ENCODE peak calls at places on chromosomes 2 and 18, in eight cellular contexts. E, M, J, P, O, I, Q and B are unnamed samples.

GRCh38 chr2:10161206-10161931 is 38.8 kb downstream of the RRM2 start:
- DNase-seq in E (no peak), M (no peak), J (peak; percentile 38), P (peak; percentile 34), O (no peak), I (no peak), Q (no peak), B (no peak)

GRCh38 chr2:240812721-240813120 is 7.3 kb downstream of the KIF1A start:
- DNase-seq in E (no peak), M (peak; percentile 3), J (no peak), P (no peak), O (no peak), I (no peak), Q (peak; percentile 56), B (no peak)

GRCh38 chr2:234373791-234374508 is 122.9 kb downstream of the ARL4C start:
- DNase-seq in E (no peak), M (no peak), J (no peak), P (no peak), O (no peak), I (no peak), Q (no peak), B (no peak)

GRCh38 chr2:47223980-47224379 is 68.9 kb upstream of the STPG4 start:
- DNase-seq in E (no peak), M (no peak), J (no peak), P (no peak), O (peak; percentile 23), I (no peak), Q (no peak), B (no peak)

GRCh38 chr2:239578381-239578780 is 177.6 kb upstream of the HDAC4 start:
- DNase-seq in E (no peak), M (no peak), J (no peak), P (no peak), O (no peak), I (no peak), Q (peak; percentile 43), B (no peak)

GRCh38 chr2:100425107-100425506 is 7.6 kb upstream of the CHST10 start:
- DNase-seq in E (no peak), M (no peak), J (no peak), P (no peak), O (no peak), I (no peak), Q (no peak), B (no peak)

GRCh38 chr2:9946076-9946475 is 5.4 kb upstream of the GRHL1 start:
- DNase-seq in E (no peak), M (no peak), J (no peak), P (no peak), O (no peak), I (no peak), Q (no peak), B (no peak)

GRCh38 chr2:170823800-170824153 is 7.1 kb downstream of the GAD1 start:
- DNase-seq in E (peak; percentile 75), M (no peak), J (no peak), P (no peak), O (no peak), I (no peak), Q (no peak), B (no peak)

GRCh38 chr18:58310517-58310916 is 266.5 kb downstream of the NEDD4L start:
- DNase-seq in E (no peak), M (no peak), J (peak; percentile 86), P (no peak), O (no peak), I (no peak), Q (peak; percentile 91), B (peak; percentile 86)

GRCh38 chr18:30387401-30387800 is 655.1 kb downstream of the DSC3 start:
- DNase-seq in E (peak; percentile 78), M (no peak), J (no peak), P (no peak), O (no peak), I (no peak), Q (no peak), B (no peak)

GRCh38 chr2:54073796-54074195 is 41.6 kb upstream of the ACYP2 start:
- DNase-seq in E (no peak), M (no peak), J (peak; percentile 36), P (peak; percentile 67), O (peak; percentile 26), I (no peak), Q (no peak), B (peak; percentile 59)

GRCh38 chr2:165558832-165559231 is 89.3 kb downstream of the CSRNP3 start:
- DNase-seq in E (no peak), M (no peak), J (no peak), P (no peak), O (no peak), I (no peak), Q (no peak), B (no peak)

GRCh38 chr2:96870631-96871255 is 863 bp upstream of the SEMA4C start:
- DNase-seq in E (peak; percentile 46), M (peak; percentile 61), J (peak; percentile 58), P (peak; percentile 31), O (peak; percentile 31), I (no peak), Q (peak; percentile 79), B (no peak)

DNA sequence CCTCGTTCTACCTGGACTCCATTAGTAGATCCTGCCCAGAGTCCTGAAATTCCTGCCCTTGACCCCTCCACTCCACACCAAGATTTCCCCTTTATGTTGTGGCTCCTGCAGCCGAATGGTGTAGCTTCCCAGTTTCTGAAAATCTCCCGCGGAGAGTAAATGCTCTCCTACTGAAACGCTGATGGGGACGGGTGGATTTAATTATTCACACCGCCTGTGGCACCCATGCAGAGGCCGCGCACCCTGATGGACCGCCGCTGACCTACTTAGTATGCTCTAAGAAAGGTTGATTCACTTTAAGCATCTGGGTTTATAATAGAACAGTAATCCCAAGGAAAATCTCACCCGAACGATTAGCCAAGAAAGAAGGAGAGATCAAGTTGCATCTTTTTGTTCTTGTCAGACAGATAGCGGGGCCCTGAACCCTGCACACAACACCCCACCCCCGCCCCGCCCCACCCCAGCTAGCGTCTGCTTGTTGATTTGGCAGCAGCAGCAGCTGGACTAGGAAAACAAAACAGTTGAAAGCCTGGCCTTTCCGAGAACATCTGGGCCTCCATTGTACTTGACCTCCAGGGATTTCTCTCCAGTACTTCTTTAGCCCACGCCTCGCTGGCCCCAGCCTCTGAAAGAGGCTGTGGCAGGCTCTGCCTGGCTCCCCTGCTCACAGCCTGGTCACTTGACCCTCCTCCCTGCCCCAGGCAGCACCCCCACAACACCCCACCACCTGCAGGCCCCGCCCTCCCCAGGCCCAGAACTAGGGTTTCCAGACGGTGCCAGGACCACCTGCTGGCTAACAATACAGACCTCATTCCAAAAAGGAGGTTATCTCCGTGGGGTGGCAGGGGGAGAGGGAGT is 53.6 kb downstream of the DPYSL5 start:
- DNase-seq in E (peak; percentile 45), M (no peak), J (no peak), P (no peak), O (no peak), I (no peak), Q (no peak), B (no peak)
- H3K27ac ChIP-seq in E (no peak overlapping the region), M (no peak overlapping the region), J (no peak overlapping the region), P (no peak overlapping the region), O (no peak overlapping the region), I (no peak overlapping the region), Q (no peak overlapping the region), B (no peak overlapping the region)

GRCh38 chr2:55111230-55111569 is 60.9 kb upstream of the RTN4 start:
- DNase-seq in E (no peak), M (no peak), J (no peak), P (no peak), O (no peak), I (no peak), Q (no peak), B (no peak)
- H3K27ac ChIP-seq in E (no peak overlapping the region), M (peak overlapping the region; percentile 89), J (peak overlapping the region; percentile 90), P (peak overlapping the region; percentile 93), O (peak overlapping the region; percentile 84), I (peak overlapping the region; percentile 96), Q (peak overlapping the region; percentile 85), B (no peak overlapping the region)

DNA sequence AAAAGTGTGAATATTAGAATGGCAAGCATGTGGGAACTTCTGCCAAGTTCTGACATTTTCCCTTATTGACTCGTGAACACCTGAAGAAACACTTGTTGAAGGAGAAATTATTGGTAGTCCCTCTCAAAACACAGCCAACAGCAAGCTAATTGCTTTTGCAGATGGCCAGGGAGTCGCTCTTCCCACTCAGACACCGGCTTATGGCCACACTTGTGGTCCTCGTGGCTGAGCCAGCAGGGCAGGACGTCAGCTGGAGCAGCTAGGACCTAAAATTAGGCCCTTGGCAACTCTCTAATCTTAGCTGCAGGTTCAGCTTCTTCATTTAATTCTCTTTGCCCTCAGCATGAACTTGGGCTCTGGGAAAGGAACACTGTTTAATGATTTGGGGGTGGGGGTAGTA is 77.2 kb downstream of the CDK15 start:
- DNase-seq in E (no peak), M (no peak), J (no peak), P (no peak), O (no peak), I (no peak), Q (no peak), B (no peak)
- H3K27ac ChIP-seq in E (no peak overlapping the region), M (peak overlapping the region; percentile 50), J (no peak overlapping the region), P (no peak overlapping the region), O (no peak overlapping the region), I (no peak overlapping the region), Q (no peak overlapping the region), B (no peak overlapping the region)

DNA sequence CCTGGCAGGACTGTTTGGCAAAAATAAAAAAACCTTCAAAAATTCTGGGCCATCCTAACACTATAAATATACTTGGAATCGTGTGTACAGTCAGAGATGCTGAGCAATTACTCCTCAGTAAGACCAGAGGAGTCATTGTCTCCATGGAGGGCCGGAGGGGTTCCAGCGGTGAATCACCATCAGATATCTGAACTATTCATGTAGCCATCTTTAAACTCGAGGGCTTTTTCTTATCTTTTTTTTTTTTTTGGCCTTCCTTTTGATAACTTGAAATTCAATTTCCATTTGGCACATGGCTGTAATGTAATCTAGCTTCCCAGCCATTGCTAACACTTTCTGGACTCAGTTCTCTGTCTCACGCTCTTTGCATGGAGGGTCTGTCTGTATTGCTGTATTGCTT is 7.4 kb upstream of the FHL2 start:
- DNase-seq in E (no peak), M (no peak), J (no peak), P (no peak), O (peak; percentile 96), I (no peak), Q (no peak), B (no peak)
- H3K27ac ChIP-seq in E (no peak overlapping the region), M (no peak overlapping the region), J (no peak overlapping the region), P (no peak overlapping the region), O (peak overlapping the region; percentile 95), I (no peak overlapping the region), Q (no peak overlapping the region), B (peak overlapping the region; percentile 98)

GRCh38 chr18:44700652-44701051 is 20.0 kb downstream of the SETBP1 start:
- DNase-seq in E (peak; percentile 62), M (peak; percentile 48), J (peak; percentile 37), P (no peak), O (peak; percentile 39), I (no peak), Q (no peak), B (no peak)
- H3K27ac ChIP-seq in E (no peak overlapping the region), M (peak overlapping the region; percentile 75), J (no peak overlapping the region), P (no peak overlapping the region), O (no peak overlapping the region), I (no peak overlapping the region), Q (no peak overlapping the region), B (peak overlapping the region; percentile 4)

GRCh38 chr18:36455931-36456330 is 158.4 kb downstream of the FHOD3 start:
- DNase-seq in E (no peak), M (no peak), J (no peak), P (no peak), O (no peak), I (no peak), Q (no peak), B (no peak)
- H3K27ac ChIP-seq in E (no peak overlapping the region), M (no peak overlapping the region), J (no peak overlapping the region), P (no peak overlapping the region), O (no peak overlapping the region), I (no peak overlapping the region), Q (no peak overlapping the region), B (no peak overlapping the region)